ENCODE peak calls at places on chromosomes 13 and 19, in four cellular contexts. R, M, D and V are unnamed samples.

GRCh38 chr19:40302224-40303011 is 17.3 kb upstream of the AKT2 start:
- DNase-seq in R (no peak), D (no peak), M (no peak), V (no peak)

GRCh38 chr19:5293607-5294089 is 47.0 kb downstream of the PTPRS start:
- DNase-seq in D (no peak), R (peak; percentile 88), M (peak; percentile 89), V (peak; percentile 95)

GRCh38 chr13:22736084-22736767 is 444.6 kb upstream of the SGCG start:
- DNase-seq in M (peak; percentile 71), R (no peak), D (no peak), V (peak; percentile 19)

GRCh38 chr19:58468216-58468839 is 1.4 kb downstream of the ZNF324 start:
- DNase-seq in D (no peak), R (no peak), M (no peak), V (peak; percentile 57)

GRCh38 chr13:90686438-90686837 is 661.0 kb upstream of the MIR17HG start:
- DNase-seq in D (no peak), M (no peak), R (no peak), V (no peak)

GRCh38 chr13:76764429-76764828 is 121.8 kb downstream of the KCTD12 start:
- DNase-seq in R (no peak), M (no peak), D (peak; percentile 85), V (no peak)

GRCh38 chr19:44706506-44707236 is 7.7 kb downstream of the CEACAM16 start:
- DNase-seq in D (no peak), R (no peak), M (no peak), V (no peak)

GRCh38 chr19:21269813-21270212 is 59.4 kb downstream of the ZNF708 start:
- DNase-seq in D (no peak), M (no peak), R (no peak), V (no peak)

GRCh38 chr19:55258828-55259539 is at the start of gene PPP6R1:
- DNase-seq in D (peak; percentile 99), R (peak; percentile 98), M (peak; percentile 99), V (peak; percentile 100)

GRCh38 chr13:33108620-33109019 is 92.4 kb downstream of the KL start:
- DNase-seq in D (no peak), M (no peak), R (no peak), V (no peak)

GRCh38 chr13:57624565-57625435 is 6.7 kb upstream of the PCDH17 start:
- DNase-seq in M (peak; percentile 83), R (peak; percentile 86), D (peak; percentile 61), V (peak; percentile 56)

GRCh38 chr19:38675611-38676010 is 28.2 kb downstream of the ACTN4 start:
- DNase-seq in M (no peak), R (no peak), D (no peak), V (no peak)

GRCh38 chr13:110726726-110727125 is 13.2 kb downstream of the ING1 start:
- DNase-seq in R (no peak), M (no peak), D (no peak), V (no peak)

GRCh38 chr13:101728021-101728420 is 275.5 kb downstream of the ITGBL1 start:
- DNase-seq in R (no peak), M (no peak), D (no peak), V (no peak)

GRCh38 chr13:26163812-26164211 is 58.3 kb downstream of the RNF6 start:
- DNase-seq in R (no peak), D (no peak), M (no peak), V (no peak)

GRCh38 chr19:57002765-57003164 is 117.0 kb upstream of the USP29 start:
- DNase-seq in R (no peak), D (no peak), M (no peak), V (no peak)

GRCh38 chr19:40721936-40722661 is 5.2 kb downstream of the ITPKC start:
- DNase-seq in R (no peak), D (no peak), M (no peak), V (no peak)

GRCh38 chr13:79051472-79051871 is 354.6 kb downstream of the RBM26 start:
- DNase-seq in R (no peak), D (no peak), M (no peak), V (no peak)

GRCh38 chr19:1113278-1113985 is 9.6 kb downstream of the GPX4 start:
- DNase-seq in D (peak; percentile 97), M (peak; percentile 99), R (peak; percentile 95), V (peak; percentile 100)

GRCh38 chr19:1857648-1858326 is 5.6 kb downstream of the KLF16 start:
- DNase-seq in M (no peak), D (no peak), R (no peak), V (peak; percentile 70)

GRCh38 chr13:100773429-100773828 is 98.8 kb upstream of the TMTC4 start:
- DNase-seq in D (no peak), M (no peak), R (no peak), V (no peak)

GRCh38 chr13:68715651-68716050 is 1392.0 kb upstream of the ATXN8OS start:
- DNase-seq in D (no peak), R (no peak), M (no peak), V (no peak)

GRCh38 chr13:77387607-77388200 is 60.8 kb upstream of the MYCBP2 start:
- DNase-seq in D (peak; percentile 64), R (no peak), M (no peak), V (no peak)

GRCh38 chr13:101190337-101190736 is 226.0 kb downstream of the NALCN start:
- DNase-seq in R (no peak), D (no peak), M (no peak), V (no peak)

GRCh38 chr19:18865973-18866799 is 29.8 kb downstream of the CERS1 start:
- DNase-seq in M (peak; percentile 92), R (peak; percentile 85), D (no peak), V (peak; percentile 99)

GRCh38 chr13:51292000-51292550 is 47.4 kb upstream of the SERPINE3 start:
- DNase-seq in M (no peak), D (no peak), R (no peak), V (no peak)

GRCh38 chr19:48552406-48553322 is 692 bp downstream of the SULT2B1 start:
- DNase-seq in D (no peak), R (no peak), M (no peak), V (no peak)

GRCh38 chr19:48554385-48555091 is 2.6 kb downstream of the SULT2B1 start:
- DNase-seq in D (no peak), M (peak; percentile 93), R (peak; percentile 70), V (peak; percentile 94)

GRCh38 chr19:48549380-48549779 is 2.6 kb upstream of the SULT2B1 start:
- DNase-seq in D (no peak), M (no peak), R (no peak), V (no peak)

GRCh38 chr19:48553676-48554384 is 1.9 kb downstream of the SULT2B1 start:
- DNase-seq in M (peak; percentile 84), R (peak; percentile 48), D (no peak), V (peak; percentile 77)

DNA sequence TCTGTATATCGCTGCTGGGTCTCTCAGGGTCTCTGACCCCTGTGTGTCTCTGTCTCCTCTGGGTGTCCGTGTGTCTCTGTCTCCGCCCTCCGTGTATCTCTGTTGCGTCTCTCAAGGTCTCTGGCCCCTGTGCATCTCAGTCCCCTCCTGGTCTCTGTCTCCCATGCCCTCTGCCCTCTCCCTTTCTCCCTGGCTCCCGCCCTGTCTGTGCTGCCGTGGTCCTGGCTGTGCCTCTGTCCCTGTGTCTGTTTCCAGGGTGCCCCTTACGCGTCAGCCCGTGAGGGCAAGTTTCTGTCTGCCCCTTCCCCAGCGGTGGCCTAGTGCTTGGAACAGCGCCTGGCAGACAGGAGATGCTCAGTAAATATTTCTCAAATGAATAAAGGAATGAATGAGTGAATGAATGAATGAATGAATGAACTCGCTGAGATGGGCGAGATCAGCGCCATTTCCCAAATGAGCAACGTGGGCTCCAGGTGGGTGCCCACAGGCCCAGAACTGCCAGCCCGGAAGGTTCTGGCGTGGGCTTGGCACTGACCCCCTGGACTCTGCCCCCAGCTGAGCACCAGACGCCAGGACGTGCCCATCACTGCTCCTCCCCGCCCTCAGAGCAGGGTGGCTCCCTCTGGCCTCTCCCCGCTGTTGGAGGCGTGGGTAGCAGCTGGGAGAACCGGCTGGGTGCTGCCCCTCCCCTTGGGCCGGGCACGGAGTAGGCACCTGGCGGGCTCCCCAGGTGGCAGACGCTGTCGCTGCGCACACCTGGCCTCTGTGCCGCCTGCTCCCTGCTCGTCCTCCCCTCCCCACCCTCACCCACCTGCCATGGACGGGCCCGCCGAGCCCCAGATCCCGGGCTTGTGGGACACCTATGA is at the start of gene SULT2B1:
- DNase-seq in R (no peak), D (no peak), M (no peak), V (peak; percentile 58)
- H3K4me3 ChIP-seq in R (no peak within 1 kb of the TSS), D (no peak within 1 kb of the TSS), M (no peak within 1 kb of the TSS), V (no peak within 1 kb of the TSS)

GRCh38 chr19:15257782-15258181 is 25.5 kb upstream of the EPHX3 start:
- DNase-seq in R (no peak), D (no peak), M (no peak), V (no peak)
- H3K4me3 ChIP-seq in R (no peak overlapping the region), D (no peak overlapping the region), M (no peak overlapping the region), V (no peak overlapping the region)

GRCh38 chr13:94708031-94708571 is 4.2 kb downstream of the SOX21 start:
- DNase-seq in M (peak; percentile 84), R (peak; percentile 95), D (no peak), V (peak; percentile 88)
- H3K4me3 ChIP-seq in M (peak overlapping the region; percentile 80), R (peak overlapping the region; percentile 93), D (no peak overlapping the region), V (peak overlapping the region; percentile 50)

GRCh38 chr19:49514151-49514550 is 1.7 kb downstream of the FCGRT start:
- DNase-seq in M (peak; percentile 65), R (no peak), D (no peak), V (peak; percentile 67)
- H3K4me3 ChIP-seq in M (peak overlapping the region; percentile 79), R (peak overlapping the region; percentile 66), D (peak overlapping the region; percentile 99), V (peak overlapping the region; percentile 71)

DNA sequence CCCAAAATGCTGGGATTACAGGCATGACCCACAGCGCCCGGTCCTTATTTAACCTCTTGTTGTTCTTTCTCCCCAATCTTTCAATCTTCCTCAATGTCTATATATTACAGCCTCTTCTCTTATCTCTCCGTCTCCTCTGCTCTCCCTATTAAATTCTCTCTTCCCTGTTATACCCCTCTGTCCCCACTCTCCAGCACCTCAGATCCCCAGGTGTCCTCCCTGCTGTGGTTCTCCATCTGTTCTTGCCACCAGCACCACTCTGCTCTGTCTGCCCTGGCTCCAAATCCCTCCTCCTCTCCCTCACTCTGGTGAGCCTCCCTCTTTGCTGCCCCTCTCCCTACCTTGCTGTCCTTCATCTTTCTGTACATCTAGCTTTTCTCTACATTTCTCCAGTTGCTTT is 1.1 kb downstream of the ZNF600 start:
- DNase-seq in R (no peak), M (no peak), D (no peak), V (no peak)
- H3K4me3 ChIP-seq in R (no peak overlapping the region), M (peak overlapping the region; percentile 93), D (peak overlapping the region; percentile 84), V (no peak overlapping the region)

DNA sequence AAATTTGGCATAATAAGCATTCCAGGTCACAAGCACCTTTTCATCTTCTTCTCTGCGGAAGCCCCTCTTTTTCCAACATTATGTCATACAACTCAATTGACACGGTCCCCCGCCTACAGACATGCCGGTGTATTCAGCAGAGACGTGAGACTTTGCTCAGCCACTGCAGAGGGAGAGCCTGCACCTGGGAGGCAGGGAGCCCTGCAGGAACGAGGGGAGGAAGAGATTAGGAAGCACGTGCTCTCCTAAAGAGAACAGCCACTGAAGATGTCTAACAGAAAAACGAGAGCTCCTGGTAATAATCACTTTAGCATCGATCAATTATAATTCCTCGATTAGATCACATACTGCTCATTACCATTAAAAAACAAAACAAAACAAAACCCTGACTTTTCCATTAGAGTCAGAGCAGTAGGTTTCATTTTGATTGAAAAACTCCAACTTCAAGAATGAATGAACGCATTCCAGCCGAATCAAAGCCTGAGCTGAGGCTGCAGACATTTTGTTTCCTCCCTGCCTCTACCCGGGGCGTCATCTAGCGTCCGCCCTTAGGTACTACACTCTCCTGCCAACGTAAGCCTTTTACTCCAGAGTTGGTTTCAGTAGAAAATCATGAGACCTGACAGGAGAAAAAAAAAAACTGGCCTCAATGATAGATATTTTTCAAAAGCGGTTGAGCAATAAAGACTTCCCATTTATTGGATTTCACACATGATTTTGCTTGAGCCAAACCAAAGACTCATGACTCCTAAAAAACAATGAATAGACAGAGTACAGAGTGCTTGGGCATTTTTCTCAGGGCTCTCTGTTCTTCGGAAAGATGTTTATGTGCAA is 194.5 kb downstream of the KATNAL1 start:
- DNase-seq in M (peak; percentile 92), D (peak; percentile 88), R (peak; percentile 87), V (peak; percentile 83)
- H3K4me3 ChIP-seq in M (no peak overlapping the region), D (peak overlapping the region; percentile 23), R (no peak overlapping the region), V (no peak overlapping the region)